ENCODE peak calls at places on chromosome 5, in five cellular contexts. B is C1 segment of cervical spinal cord, Q is H9, L is fibroblast of lung, J is astrocyte of the spinal cord. G is an unnamed sample.

GRCh38 chr5:180532268-180532667 is 38.1 kb downstream of the CNOT6 start:
- DNase-seq in B (no peak), Q (no peak), L (no peak), J (no peak), G (no peak)

GRCh38 chr5:133232011-133232410 is 180.2 kb downstream of the HSPA4 start:
- DNase-seq in B (no peak), Q (no peak), L (no peak), J (no peak), G (no peak)

GRCh38 chr5:16311666-16312065 is 132.1 kb upstream of the MARCHF11 start:
- DNase-seq in B (no peak), Q (no peak), L (no peak), J (no peak), G (no peak)

GRCh38 chr5:110790673-110791072 is 51.9 kb downstream of the SLC25A46 start:
- DNase-seq in B (no peak), Q (no peak), L (peak), J (peak), G (no peak)

GRCh38 chr5:60903356-60903755 is 41.5 kb downstream of the ERCC8 start:
- DNase-seq in B (no peak), Q (no peak), L (no peak), J (no peak), G (no peak)

GRCh38 chr5:90612930-90613329 is 54.3 kb downstream of the ADGRV1 start:
- DNase-seq in B (no peak), Q (no peak), L (no peak), J (no peak), G (no peak)

GRCh38 chr5:33321026-33321425 is 119.7 kb upstream of the TARS1 start:
- DNase-seq in B (no peak), Q (no peak), L (peak), J (peak), G (no peak)

GRCh38 chr5:68350176-68350575 is 134.6 kb downstream of the PIK3R1 start:
- DNase-seq in B (no peak), Q (no peak), L (no peak), J (no peak), G (no peak)

GRCh38 chr5:36276864-36277263 is 24.8 kb downstream of the RANBP3L start:
- DNase-seq in B (no peak), Q (no peak), L (no peak), J (no peak), G (no peak)

GRCh38 chr5:134380367-134380766 is 9.0 kb downstream of the UBE2B start:
- DNase-seq in B (no peak), Q (no peak), L (no peak), J (no peak), G (no peak)

GRCh38 chr5:76701298-76701697 is 14.6 kb upstream of the F2R start:
- DNase-seq in B (no peak), Q (no peak), L (peak), J (peak), G (no peak)

GRCh38 chr5:78253201-78253600 is 41.3 kb downstream of the AP3B1 start:
- DNase-seq in B (no peak), Q (no peak), L (peak), J (no peak), G (no peak)

GRCh38 chr5:54470191-54470590 is 14.7 kb downstream of the HSPB3 start:
- DNase-seq in B (no peak), Q (no peak), L (peak), J (no peak), G (no peak)

GRCh38 chr5:93717162-93717561 is 24.2 kb downstream of the POU5F2 start:
- DNase-seq in B (no peak), Q (no peak), L (peak), J (peak), G (no peak)

GRCh38 chr5:84603557-84604185 is 219.0 kb upstream of the EDIL3 start:
- DNase-seq in B (no peak), Q (no peak), L (peak), J (peak), G (no peak)

GRCh38 chr5:14183187-14183939 is 40.2 kb downstream of the TRIO start:
- DNase-seq in B (no peak), Q (no peak), L (peak), J (no peak), G (no peak)

GRCh38 chr5:170720984-170721383 is 62.5 kb upstream of the GABRP start:
- DNase-seq in B (no peak), Q (no peak), L (no peak), J (no peak), G (no peak)

GRCh38 chr5:6731465-6732237 is 18.4 kb downstream of the TENT4A start:
- DNase-seq in B (no peak), Q (no peak), L (no peak), J (no peak), G (no peak)

GRCh38 chr5:45779874-45780671 is 83.9 kb upstream of the HCN1 start:
- DNase-seq in B (no peak), Q (no peak), L (no peak), J (no peak), G (no peak)

GRCh38 chr5:114658179-114658578 is 296.3 kb downstream of the KCNN2 start:
- DNase-seq in B (no peak), Q (no peak), L (no peak), J (no peak), G (no peak)

GRCh38 chr5:56102885-56103284 is 108.1 kb upstream of the IL6ST start:
- DNase-seq in B (no peak), Q (no peak), L (peak), J (no peak), G (no peak)

GRCh38 chr5:124572973-124573372 is 173.5 kb downstream of the ZNF608 start:
- DNase-seq in B (no peak), Q (peak), L (no peak), J (no peak), G (no peak)